ENCODE peak calls at places on chromosomes 11 and 22, in nine cellular contexts. One of them, this sample, is unnamed.

GRCh38 chr11:70735976-70736375 is 337.6 kb downstream of the CTTN start:
- DNase-seq in CD8-positive, alpha-beta memory T cell: no peak
- DNase-seq in tibial nerve: no peak
- DNase-seq in stimulated activated CD4-positive, alpha-beta T cell treated with anti-CD3 and anti-CD28 coated beads, TNF-alpha, amount 100 ng/mL, for 4 hours: no peak
- DNase-seq in NCI-H2081: no peak
- DNase-seq in psoas muscle: no peak
- DNase-seq in HepG2: no peak
- DNase-seq in PC-9: no peak
- DNase-seq in WTC11: peak
- DNase-seq in this sample: no peak

GRCh38 chr22:47160141-47160541 is 397.7 kb downstream of the TBC1D22A start:
- DNase-seq in stimulated activated CD4-positive, alpha-beta T cell treated with anti-CD3 and anti-CD28 coated beads, TNF-alpha, amount 100 ng/mL, for 4 hours: no peak
- DNase-seq in CD8-positive, alpha-beta memory T cell: no peak
- DNase-seq in HepG2: no peak
- DNase-seq in WTC11: no peak
- DNase-seq in tibial nerve: no peak
- DNase-seq in NCI-H2081: no peak
- DNase-seq in psoas muscle: no peak
- DNase-seq in PC-9: no peak
- DNase-seq in this sample: no peak

GRCh38 chr22:49554296-49554625 is 273.4 kb downstream of the BRD1 start:
- DNase-seq in HepG2: no peak
- DNase-seq in stimulated activated CD4-positive, alpha-beta T cell treated with anti-CD3 and anti-CD28 coated beads, TNF-alpha, amount 100 ng/mL, for 4 hours: no peak
- DNase-seq in NCI-H2081: no peak
- DNase-seq in psoas muscle: no peak
- DNase-seq in tibial nerve: no peak
- DNase-seq in PC-9: no peak
- DNase-seq in CD8-positive, alpha-beta memory T cell: no peak
- DNase-seq in WTC11: no peak
- DNase-seq in this sample: no peak

GRCh38 chr11:74487875-74488274 is 5.6 kb downstream of the LIPT2 start:
- DNase-seq in tibial nerve: no peak
- DNase-seq in WTC11: peak
- DNase-seq in psoas muscle: no peak
- DNase-seq in CD8-positive, alpha-beta memory T cell: no peak
- DNase-seq in PC-9: no peak
- DNase-seq in HepG2: peak
- DNase-seq in stimulated activated CD4-positive, alpha-beta T cell treated with anti-CD3 and anti-CD28 coated beads, TNF-alpha, amount 100 ng/mL, for 4 hours: no peak
- DNase-seq in NCI-H2081: no peak
- DNase-seq in this sample: no peak

GRCh38 chr11:102007567-102008437 is 39.4 kb upstream of the CFAP300 start:
- DNase-seq in NCI-H2081: peak
- DNase-seq in stimulated activated CD4-positive, alpha-beta T cell treated with anti-CD3 and anti-CD28 coated beads, TNF-alpha, amount 100 ng/mL, for 4 hours: no peak
- DNase-seq in CD8-positive, alpha-beta memory T cell: peak
- DNase-seq in HepG2: peak
- DNase-seq in psoas muscle: no peak
- DNase-seq in WTC11: no peak
- DNase-seq in tibial nerve: no peak
- DNase-seq in PC-9: peak
- DNase-seq in this sample: peak

GRCh38 chr11:15565846-15566245 is 451.1 kb downstream of the INSC start:
- DNase-seq in PC-9: no peak
- DNase-seq in psoas muscle: no peak
- DNase-seq in CD8-positive, alpha-beta memory T cell: no peak
- DNase-seq in NCI-H2081: peak
- DNase-seq in WTC11: no peak
- DNase-seq in stimulated activated CD4-positive, alpha-beta T cell treated with anti-CD3 and anti-CD28 coated beads, TNF-alpha, amount 100 ng/mL, for 4 hours: no peak
- DNase-seq in tibial nerve: no peak
- DNase-seq in HepG2: no peak
- DNase-seq in this sample: peak

GRCh38 chr22:44595841-44596341 is 97.9 kb upstream of the RTL6 start:
- DNase-seq in NCI-H2081: peak
- DNase-seq in tibial nerve: no peak
- DNase-seq in HepG2: no peak
- DNase-seq in psoas muscle: no peak
- DNase-seq in PC-9: no peak
- DNase-seq in stimulated activated CD4-positive, alpha-beta T cell treated with anti-CD3 and anti-CD28 coated beads, TNF-alpha, amount 100 ng/mL, for 4 hours: no peak
- DNase-seq in CD8-positive, alpha-beta memory T cell: peak
- DNase-seq in WTC11: no peak
- DNase-seq in this sample: peak

GRCh38 chr11:60783141-60783484 is 2.0 kb upstream of the MS4A10 start:
- DNase-seq in NCI-H2081: no peak
- DNase-seq in HepG2: no peak
- DNase-seq in PC-9: no peak
- DNase-seq in WTC11: no peak
- DNase-seq in tibial nerve: no peak
- DNase-seq in CD8-positive, alpha-beta memory T cell: no peak
- DNase-seq in stimulated activated CD4-positive, alpha-beta T cell treated with anti-CD3 and anti-CD28 coated beads, TNF-alpha, amount 100 ng/mL, for 4 hours: no peak
- DNase-seq in psoas muscle: no peak
- DNase-seq in this sample: no peak

GRCh38 chr22:26671317-26672059 is 14.1 kb downstream of the MIAT start:
- DNase-seq in PC-9: no peak
- DNase-seq in WTC11: no peak
- DNase-seq in NCI-H2081: no peak
- DNase-seq in tibial nerve: peak
- DNase-seq in stimulated activated CD4-positive, alpha-beta T cell treated with anti-CD3 and anti-CD28 coated beads, TNF-alpha, amount 100 ng/mL, for 4 hours: peak
- DNase-seq in psoas muscle: peak
- DNase-seq in CD8-positive, alpha-beta memory T cell: peak
- DNase-seq in HepG2: no peak
- DNase-seq in this sample: peak

GRCh38 chr11:19079643-19080440 is 19.3 kb upstream of the MRGPRX2 start:
- DNase-seq in HepG2: no peak
- DNase-seq in WTC11: no peak
- DNase-seq in psoas muscle: no peak
- DNase-seq in stimulated activated CD4-positive, alpha-beta T cell treated with anti-CD3 and anti-CD28 coated beads, TNF-alpha, amount 100 ng/mL, for 4 hours: no peak
- DNase-seq in PC-9: peak
- DNase-seq in CD8-positive, alpha-beta memory T cell: no peak
- DNase-seq in tibial nerve: no peak
- DNase-seq in NCI-H2081: no peak
- DNase-seq in this sample: no peak

GRCh38 chr11:108405706-108406105 is 61.6 kb downstream of the C11orf65 start:
- DNase-seq in NCI-H2081: no peak
- DNase-seq in stimulated activated CD4-positive, alpha-beta T cell treated with anti-CD3 and anti-CD28 coated beads, TNF-alpha, amount 100 ng/mL, for 4 hours: no peak
- DNase-seq in psoas muscle: no peak
- DNase-seq in CD8-positive, alpha-beta memory T cell: no peak
- DNase-seq in HepG2: no peak
- DNase-seq in tibial nerve: no peak
- DNase-seq in PC-9: peak
- DNase-seq in WTC11: no peak
- DNase-seq in this sample: no peak

GRCh38 chr11:75560644-75561043 is 1.4 kb upstream of the SERPINH1 start:
- DNase-seq in HepG2: no peak
- DNase-seq in CD8-positive, alpha-beta memory T cell: no peak
- DNase-seq in PC-9: no peak
- DNase-seq in psoas muscle: no peak
- DNase-seq in tibial nerve: no peak
- DNase-seq in stimulated activated CD4-positive, alpha-beta T cell treated with anti-CD3 and anti-CD28 coated beads, TNF-alpha, amount 100 ng/mL, for 4 hours: no peak
- DNase-seq in NCI-H2081: no peak
- DNase-seq in WTC11: no peak
- DNase-seq in this sample: no peak

GRCh38 chr11:105045897-105046296 is 762 bp upstream of the CARD16 start:
- DNase-seq in psoas muscle: peak
- DNase-seq in CD8-positive, alpha-beta memory T cell: no peak
- DNase-seq in WTC11: no peak
- DNase-seq in PC-9: no peak
- DNase-seq in stimulated activated CD4-positive, alpha-beta T cell treated with anti-CD3 and anti-CD28 coated beads, TNF-alpha, amount 100 ng/mL, for 4 hours: no peak
- DNase-seq in NCI-H2081: no peak
- DNase-seq in tibial nerve: no peak
- DNase-seq in HepG2: no peak
- DNase-seq in this sample: no peak

GRCh38 chr11:65501005-65501529 is 2.2 kb downstream of the MALAT1 start:
- DNase-seq in NCI-H2081: no peak
- DNase-seq in PC-9: no peak
- DNase-seq in HepG2: no peak
- DNase-seq in psoas muscle: no peak
- DNase-seq in stimulated activated CD4-positive, alpha-beta T cell treated with anti-CD3 and anti-CD28 coated beads, TNF-alpha, amount 100 ng/mL, for 4 hours: no peak
- DNase-seq in tibial nerve: no peak
- DNase-seq in CD8-positive, alpha-beta memory T cell: no peak
- DNase-seq in WTC11: no peak
- DNase-seq in this sample: no peak

GRCh38 chr11:121714356-121714755 is 261.6 kb upstream of the SORL1-AS1 start:
- DNase-seq in CD8-positive, alpha-beta memory T cell: no peak
- DNase-seq in HepG2: no peak
- DNase-seq in PC-9: no peak
- DNase-seq in tibial nerve: no peak
- DNase-seq in WTC11: no peak
- DNase-seq in NCI-H2081: no peak
- DNase-seq in stimulated activated CD4-positive, alpha-beta T cell treated with anti-CD3 and anti-CD28 coated beads, TNF-alpha, amount 100 ng/mL, for 4 hours: no peak
- DNase-seq in psoas muscle: no peak
- DNase-seq in this sample: no peak